ENCODE peak calls at places on chromosomes 3 and 15, in four cellular contexts. A is NT2/D1, L is GM23248, G is fibroblast of pulmonary artery. N is an unnamed sample.

GRCh38 chr15:101648356-101648755 is 3.8 kb downstream of the TM2D3 start:
- DNase-seq in G (no peak), A (no peak), L (no peak), N (no peak)

GRCh38 chr3:128001576-128001975 is 50.7 kb upstream of the SEC61A1 start:
- DNase-seq in G (no peak), A (no peak), L (no peak), N (no peak)

GRCh38 chr3:136396916-136397315 is 146.8 kb downstream of the PCCB start:
- DNase-seq in L (peak), G (no peak), A (no peak), N (peak)

GRCh38 chr3:129597087-129597791 is 9.2 kb downstream of the PLXND1 start:
- DNase-seq in A (no peak), G (no peak), L (peak), N (no peak)

GRCh38 chr3:167861649-167862048 is 126.1 kb downstream of the SERPINI1 start:
- DNase-seq in L (peak), A (no peak), G (no peak), N (no peak)

GRCh38 chr15:35038655-35039534 is 46.2 kb downstream of the NANOGP8 start:
- DNase-seq in A (no peak), G (peak), L (peak), N (no peak)

GRCh38 chr3:50192124-50192523 is 714 bp downstream of the GNAT1 start:
- DNase-seq in L (no peak), A (no peak), G (no peak), N (no peak)

GRCh38 chr3:128707935-128708494 is 18.0 kb upstream of the RAB7A start:
- DNase-seq in A (no peak), L (no peak), G (no peak), N (no peak)

GRCh38 chr3:52095990-52096775 is 39.8 kb upstream of the DUSP7 start:
- DNase-seq in A (no peak), G (no peak), L (no peak), N (no peak)

GRCh38 chr3:103367481-103367880 is 932.7 kb downstream of the ZPLD1 start:
- DNase-seq in A (no peak), L (no peak), G (no peak), N (no peak)

GRCh38 chr3:73432021-73432722 is 192.6 kb downstream of the PDZRN3 start:
- DNase-seq in A (peak), G (peak), L (peak), N (no peak)

GRCh38 chr15:52783191-52783829 is 6.8 kb downstream of the ONECUT1 start:
- DNase-seq in A (no peak), G (peak), L (no peak), N (no peak)

GRCh38 chr15:72488558-72488957 is 14.4 kb downstream of the ARIH1 start:
- DNase-seq in A (no peak), L (no peak), G (no peak), N (no peak)

GRCh38 chr3:38614091-38614490 is 35.4 kb downstream of the SCN5A start:
- DNase-seq in A (no peak), L (no peak), G (no peak), N (no peak)

GRCh38 chr15:38745136-38745535 is 180.5 kb upstream of the RASGRP1 start:
- DNase-seq in L (peak), G (no peak), A (no peak), N (peak)

GRCh38 chr3:38650248-38650940 is 907 bp upstream of the SCN5A start:
- DNase-seq in L (peak), G (no peak), A (no peak), N (no peak)

GRCh38 chr3:122258757-122259371 is 66.2 kb upstream of the CSTA start:
- DNase-seq in L (peak), G (peak), A (peak), N (peak)

GRCh38 chr3:173583496-173583895 is 186.0 kb downstream of the NLGN1 start:
- DNase-seq in L (no peak), A (peak), G (no peak), N (no peak)

GRCh38 chr3:196726788-196727675 is 12.6 kb upstream of the PAK2 start:
- DNase-seq in G (peak), A (no peak), L (peak), N (no peak)

GRCh38 chr3:16173696-16174355 is 654 bp upstream of the GALNT15 start:
- DNase-seq in G (no peak), A (no peak), L (peak), N (no peak)

GRCh38 chr3:124299831-124300230 is 307.9 kb upstream of the ROPN1 start:
- DNase-seq in A (no peak), G (no peak), L (no peak), N (no peak)

GRCh38 chr3:7536921-7537320 is 676.0 kb downstream of the GRM7 start:
- DNase-seq in L (no peak), A (no peak), G (no peak), N (no peak)

GRCh38 chr3:183306798-183307671 is 54.0 kb downstream of the B3GNT5 start:
- DNase-seq in L (peak), G (peak), A (no peak), N (peak)

GRCh38 chr3:23669541-23670255 is 136.1 kb upstream of the UBE2E1 start:
- DNase-seq in G (peak), L (no peak), A (no peak), N (no peak)

GRCh38 chr3:57221883-57222282 is 5.6 kb upstream of the APPL1 start:
- DNase-seq in L (peak), G (peak), A (no peak), N (no peak)

GRCh38 chr3:14123308-14124222 is 1.1 kb downstream of the CHCHD4 start:
- DNase-seq in G (no peak), L (no peak), A (no peak), N (no peak)

GRCh38 chr3:106629215-106629832 is 747.9 kb upstream of the CCDC54 start:
- DNase-seq in A (no peak), G (no peak), L (no peak), N (no peak)

GRCh38 chr15:62503451-62503850 is 338.4 kb upstream of the C2CD4B start:
- DNase-seq in A (no peak), G (peak), L (peak), N (peak)

GRCh38 chr3:129984124-129984523 is 9.6 kb downstream of the TRH start:
- DNase-seq in G (peak), A (no peak), L (peak), N (no peak)

GRCh38 chr3:194300392-194300758 is 50.8 kb downstream of the CPN2 start:
- DNase-seq in G (peak), A (peak), L (peak), N (no peak)

GRCh38 chr3:36786921-36787890 is 22.9 kb upstream of the DCLK3 start:
- DNase-seq in A (no peak), G (no peak), L (no peak), N (no peak)

GRCh38 chr15:100788080-100788730 is 91.4 kb upstream of the ALDH1A3 start:
- DNase-seq in G (no peak), A (no peak), L (no peak), N (peak)

GRCh38 chr3:183427206-183428139 is 946 bp downstream of the MCF2L2 start:
- DNase-seq in L (no peak), G (no peak), A (no peak), N (no peak)

DNA sequence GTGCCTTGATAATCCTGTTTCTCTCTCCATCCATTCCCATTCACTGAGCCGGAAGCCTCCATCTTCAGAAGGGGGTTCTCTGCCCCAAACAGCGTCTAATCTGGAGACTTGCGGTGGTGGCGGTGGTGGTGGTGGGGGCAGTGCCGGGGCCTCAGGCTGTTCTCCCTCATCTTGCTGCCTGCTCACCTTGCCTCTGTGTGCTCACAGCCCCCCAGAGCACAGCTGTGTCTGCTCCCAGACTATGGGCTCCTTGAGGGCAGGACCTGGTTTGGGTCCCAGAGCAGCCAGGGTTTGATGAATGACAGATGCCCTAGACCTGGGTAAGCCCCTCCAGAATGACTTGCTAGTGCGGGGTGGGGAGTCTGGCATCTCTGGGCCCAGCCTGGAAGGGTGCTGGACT is 430 bp upstream of the PSTPIP1 start:
- DNase-seq in G (no peak), L (no peak), A (no peak), N (no peak)
- H3K4me3 ChIP-seq in G (no peak), L (no peak), A (no peak), N (no peak)

GRCh38 chr3:175668300-175668699 is 809.2 kb downstream of the NAALADL2 start:
- DNase-seq in L (peak), G (no peak), A (no peak), N (no peak)

GRCh38 chr3:175662815-175663214 is 803.7 kb downstream of the NAALADL2 start:
- DNase-seq in A (no peak), L (no peak), G (no peak), N (no peak)

GRCh38 chr3:175659951-175660350 is 800.8 kb downstream of the NAALADL2 start:
- DNase-seq in G (no peak), L (no peak), A (no peak), N (no peak)

GRCh38 chr3:175670572-175670971 is 811.4 kb downstream of the NAALADL2 start:
- DNase-seq in L (peak), A (no peak), G (no peak), N (no peak)

GRCh38 chr3:175664911-175665310 is 805.8 kb downstream of the NAALADL2 start:
- DNase-seq in L (no peak), G (no peak), A (no peak), N (no peak)
- H3K4me3 ChIP-seq in L (no peak), G (no peak), A (no peak), N (no peak)

GRCh38 chr3:198081421-198081844 is 121.4 kb downstream of the LMLN start:
- DNase-seq in A (no peak), L (no peak), G (no peak), N (no peak)
- H3K4me3 ChIP-seq in A (peak), L (no peak), G (no peak), N (no peak)

DNA sequence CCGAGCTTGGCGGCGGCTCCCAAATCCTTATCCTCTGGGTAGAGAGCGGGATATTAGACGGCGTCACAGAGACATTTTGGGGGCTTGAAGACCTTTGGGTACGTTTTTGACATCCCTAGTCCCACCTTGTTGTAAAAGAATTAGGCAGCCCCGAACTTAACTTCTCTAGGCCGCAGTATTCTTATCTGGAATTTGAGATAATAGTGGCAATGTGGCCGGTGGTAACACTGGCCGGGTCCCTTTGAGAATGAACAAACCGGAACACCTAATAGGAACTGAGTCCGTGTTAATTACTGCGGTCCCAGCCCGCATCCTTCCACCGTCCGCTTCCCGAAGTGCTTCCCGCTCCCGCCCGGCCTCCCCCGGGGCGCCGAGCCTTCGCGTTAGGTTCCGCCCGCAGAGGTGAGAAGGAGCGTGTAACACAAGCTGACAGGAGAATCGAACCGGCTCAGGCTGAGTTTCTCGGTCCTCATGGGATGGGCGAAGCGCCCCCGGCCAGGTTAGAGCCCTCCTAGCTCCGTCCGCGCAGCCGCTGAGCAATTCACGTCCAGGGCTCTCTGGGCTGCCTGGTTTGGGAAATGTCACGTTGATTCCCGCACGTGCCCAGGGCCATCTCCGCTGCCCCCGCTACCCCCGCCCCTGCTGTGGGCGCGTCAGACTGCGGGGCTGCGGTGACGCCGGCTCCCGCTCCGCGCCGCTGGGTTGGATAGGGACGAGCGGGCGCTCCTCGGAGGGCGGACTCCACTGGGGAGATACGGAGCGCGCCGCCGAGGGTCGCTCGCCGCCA is 826 bp downstream of the CLDN11 start:
- DNase-seq in A (no peak), L (peak), G (peak), N (no peak)
- H3K4me3 ChIP-seq in A (peak), L (peak), G (peak), N (no peak)

GRCh38 chr15:85543741-85544155 is 163.3 kb downstream of the AKAP13 start:
- DNase-seq in G (no peak), A (no peak), L (no peak), N (peak)
- H3K4me3 ChIP-seq in G (no peak), A (no peak), L (no peak), N (no peak)

GRCh38 chr15:58459562-58459961 is 27.8 kb downstream of the LIPC start:
- DNase-seq in L (no peak), G (no peak), A (no peak), N (no peak)
- H3K4me3 ChIP-seq in L (no peak), G (no peak), A (no peak), N (no peak)

GRCh38 chr15:80550219-80550909 is 144.7 kb upstream of the ABHD17C start:
- DNase-seq in A (no peak), G (peak), L (peak), N (peak)

GRCh38 chr15:80551348-80551747 is 143.8 kb upstream of the ABHD17C start:
- DNase-seq in L (no peak), G (no peak), A (no peak), N (no peak)

GRCh38 chr15:80549191-80549590 is 145.0 kb downstream of the ARNT2 start:
- DNase-seq in A (no peak), G (peak), L (peak), N (no peak)

GRCh38 chr15:80550910-80551265 is 144.2 kb upstream of the ABHD17C start:
- DNase-seq in A (no peak), L (peak), G (peak), N (no peak)

DNA sequence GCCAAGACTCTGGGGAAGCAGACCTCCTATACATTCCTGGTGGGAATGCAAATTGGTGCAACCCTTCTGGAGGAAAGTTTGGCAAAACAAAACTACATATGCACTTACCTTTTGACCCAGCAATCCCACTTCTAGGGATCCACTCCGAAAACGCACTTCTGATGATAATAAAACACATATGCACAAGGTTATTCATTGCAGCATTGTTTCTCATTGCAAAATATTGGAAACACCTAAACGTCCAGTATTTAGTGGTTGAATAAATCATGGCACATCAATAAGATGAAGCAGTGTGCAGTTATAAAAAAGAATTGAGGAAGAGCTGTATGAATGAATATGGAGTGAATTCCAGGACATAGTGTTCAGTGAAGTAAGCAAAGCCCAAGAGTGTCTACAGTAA is 145.4 kb upstream of the ABHD17C start:
- DNase-seq in A (no peak), G (no peak), L (peak), N (no peak)
- H3K4me3 ChIP-seq in A (no peak), G (peak), L (peak), N (peak)

GRCh38 chr3:31981206-31982181 is at the start of the genes OSBPL10 and ZNF860:
- DNase-seq in G (peak), A (no peak), L (peak), N (peak)
- H3K4me3 ChIP-seq in G (peak), A (peak), L (peak), N (peak)